ENCODE peak calls at places on chromosomes 16 and 17, in five cellular contexts. One of them, this sample, is unnamed.

GRCh38 chr17:34227707-34228106 is 27.4 kb upstream of the CCL2 start:
- DNase-seq in AG09309: no peak
- DNase-seq in sigmoid colon: no peak
- DNase-seq in body of pancreas: no peak
- DNase-seq in cardiac muscle cell: no peak
- DNase-seq in this sample: no peak

GRCh38 chr16:12501727-12502457 is 301.8 kb downstream of the CPPED1 start:
- DNase-seq in cardiac muscle cell: no peak
- DNase-seq in sigmoid colon: peak
- DNase-seq in body of pancreas: no peak
- DNase-seq in AG09309: no peak
- DNase-seq in this sample: no peak

GRCh38 chr17:3980381-3980975 is 16.2 kb upstream of the ATP2A3 start:
- DNase-seq in AG09309: no peak
- DNase-seq in body of pancreas: no peak
- DNase-seq in sigmoid colon: no peak
- DNase-seq in cardiac muscle cell: no peak
- DNase-seq in this sample: no peak

GRCh38 chr17:49193513-49194296 is 16.7 kb downstream of the GNGT2 start:
- DNase-seq in AG09309: no peak
- DNase-seq in cardiac muscle cell: peak
- DNase-seq in body of pancreas: peak
- DNase-seq in sigmoid colon: peak
- DNase-seq in this sample: peak

GRCh38 chr16:27448531-27449433 is 46.8 kb downstream of the IL21R start:
- DNase-seq in body of pancreas: no peak
- DNase-seq in cardiac muscle cell: no peak
- DNase-seq in AG09309: no peak
- DNase-seq in sigmoid colon: no peak
- DNase-seq in this sample: no peak

GRCh38 chr17:38428150-38428642 is at the start of gene ARHGAP23:
- DNase-seq in cardiac muscle cell: peak
- DNase-seq in sigmoid colon: peak
- DNase-seq in AG09309: no peak
- DNase-seq in body of pancreas: peak
- DNase-seq in this sample: no peak

GRCh38 chr17:75073618-75074047 is 14.1 kb upstream of the SLC16A5 start:
- DNase-seq in AG09309: peak
- DNase-seq in body of pancreas: no peak
- DNase-seq in cardiac muscle cell: no peak
- DNase-seq in sigmoid colon: peak
- DNase-seq in this sample: no peak

GRCh38 chr17:64492481-64493109 is 4.3 kb downstream of the POLG2 start:
- DNase-seq in AG09309: no peak
- DNase-seq in cardiac muscle cell: no peak
- DNase-seq in body of pancreas: no peak
- DNase-seq in sigmoid colon: no peak
- DNase-seq in this sample: no peak

GRCh38 chr17:76252040-76252954 is 12.0 kb upstream of the RNF157 start:
- DNase-seq in cardiac muscle cell: no peak
- DNase-seq in sigmoid colon: peak
- DNase-seq in body of pancreas: peak
- DNase-seq in AG09309: peak
- DNase-seq in this sample: peak

GRCh38 chr16:49471038-49471727 is 97.6 kb downstream of the C16orf78 start:
- DNase-seq in body of pancreas: no peak
- DNase-seq in cardiac muscle cell: no peak
- DNase-seq in sigmoid colon: peak
- DNase-seq in AG09309: no peak
- DNase-seq in this sample: no peak

GRCh38 chr16:50627419-50627818 is 53.7 kb downstream of the SNX20 start:
- DNase-seq in sigmoid colon: peak
- DNase-seq in body of pancreas: no peak
- DNase-seq in AG09309: no peak
- DNase-seq in cardiac muscle cell: peak
- DNase-seq in this sample: no peak
- TF ChIP-seq CTCF in sigmoid colon: peak
- TF ChIP-seq CTCF in body of pancreas: no peak
- TF ChIP-seq CTCF in AG09309: peak
- TF ChIP-seq CTCF in cardiac muscle cell: peak
- TF ChIP-seq CTCF in this sample: peak

DNA sequence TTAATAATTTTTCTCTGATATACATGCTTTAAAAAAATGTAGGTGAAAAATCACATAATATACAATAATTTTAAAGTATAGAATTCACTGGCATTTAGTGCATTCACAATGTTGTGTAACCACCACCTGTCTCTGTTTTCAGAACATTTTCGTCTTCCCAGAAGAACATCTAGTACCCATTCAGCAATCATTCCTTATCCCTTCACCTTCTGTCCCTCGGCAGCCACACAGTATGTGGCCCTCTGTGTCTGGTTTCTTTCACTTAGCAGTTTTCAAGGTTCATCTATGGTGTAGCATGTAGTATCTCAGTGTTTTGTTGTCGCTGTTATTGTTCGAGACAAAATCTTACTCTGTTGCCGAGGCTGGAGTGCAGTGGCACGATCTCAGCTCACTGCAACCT is 33.6 kb downstream of the PRPSAP2 start:
- DNase-seq in cardiac muscle cell: no peak
- DNase-seq in AG09309: no peak
- DNase-seq in body of pancreas: no peak
- DNase-seq in sigmoid colon: no peak
- DNase-seq in this sample: no peak
- TF ChIP-seq CTCF in cardiac muscle cell: no peak
- TF ChIP-seq CTCF in AG09309: no peak
- TF ChIP-seq CTCF in body of pancreas: no peak
- TF ChIP-seq CTCF in sigmoid colon: no peak
- TF ChIP-seq CTCF in this sample: no peak

GRCh38 chr16:11032000-11032921 is 87.9 kb downstream of the CLEC16A start:
- DNase-seq in cardiac muscle cell: no peak
- DNase-seq in AG09309: no peak
- DNase-seq in sigmoid colon: no peak
- DNase-seq in body of pancreas: no peak
- DNase-seq in this sample: no peak

GRCh38 chr16:11032922-11033291 is 88.5 kb downstream of the CLEC16A start:
- DNase-seq in sigmoid colon: peak
- DNase-seq in body of pancreas: peak
- DNase-seq in cardiac muscle cell: peak
- DNase-seq in AG09309: peak
- DNase-seq in this sample: no peak

GRCh38 chr16:11029948-11030347 is 85.6 kb downstream of the CLEC16A start:
- DNase-seq in AG09309: no peak
- DNase-seq in sigmoid colon: no peak
- DNase-seq in cardiac muscle cell: no peak
- DNase-seq in body of pancreas: no peak
- DNase-seq in this sample: no peak

GRCh38 chr16:11034005-11034404 is 89.6 kb downstream of the CLEC16A start:
- DNase-seq in AG09309: peak
- DNase-seq in sigmoid colon: peak
- DNase-seq in cardiac muscle cell: no peak
- DNase-seq in body of pancreas: no peak
- DNase-seq in this sample: no peak

GRCh38 chr16:11030990-11031510 is 86.7 kb downstream of the CLEC16A start:
- DNase-seq in AG09309: no peak
- DNase-seq in body of pancreas: no peak
- DNase-seq in sigmoid colon: no peak
- DNase-seq in cardiac muscle cell: no peak
- DNase-seq in this sample: no peak
- TF ChIP-seq CTCF in AG09309: no peak
- TF ChIP-seq CTCF in body of pancreas: no peak
- TF ChIP-seq CTCF in sigmoid colon: no peak
- TF ChIP-seq CTCF in cardiac muscle cell: no peak
- TF ChIP-seq CTCF in this sample: no peak

GRCh38 chr17:81245024-81245664 is 6.0 kb downstream of the NDUFAF8 start:
- DNase-seq in AG09309: no peak
- DNase-seq in cardiac muscle cell: no peak
- DNase-seq in body of pancreas: no peak
- DNase-seq in sigmoid colon: no peak
- DNase-seq in this sample: peak

GRCh38 chr17:81243333-81243664 is 4.2 kb downstream of the NDUFAF8 start:
- DNase-seq in cardiac muscle cell: no peak
- DNase-seq in AG09309: no peak
- DNase-seq in body of pancreas: no peak
- DNase-seq in sigmoid colon: no peak
- DNase-seq in this sample: no peak

GRCh38 chr17:81242421-81243332 is 3.6 kb downstream of the NDUFAF8 start:
- DNase-seq in sigmoid colon: no peak
- DNase-seq in body of pancreas: no peak
- DNase-seq in cardiac muscle cell: no peak
- DNase-seq in AG09309: no peak
- DNase-seq in this sample: no peak

GRCh38 chr17:81245665-81246342 is 6.7 kb downstream of the NDUFAF8 start:
- DNase-seq in AG09309: no peak
- DNase-seq in body of pancreas: no peak
- DNase-seq in sigmoid colon: no peak
- DNase-seq in cardiac muscle cell: no peak
- DNase-seq in this sample: no peak

GRCh38 chr17:81244358-81245023 is 5.4 kb downstream of the NDUFAF8 start:
- DNase-seq in AG09309: no peak
- DNase-seq in body of pancreas: no peak
- DNase-seq in sigmoid colon: no peak
- DNase-seq in cardiac muscle cell: no peak
- DNase-seq in this sample: no peak
- TF ChIP-seq CTCF in AG09309: no peak
- TF ChIP-seq CTCF in body of pancreas: no peak
- TF ChIP-seq CTCF in sigmoid colon: no peak
- TF ChIP-seq CTCF in cardiac muscle cell: no peak
- TF ChIP-seq CTCF in this sample: no peak

GRCh38 chr16:69563605-69564580 is 1.9 kb upstream of the NFAT5 start:
- DNase-seq in cardiac muscle cell: no peak
- DNase-seq in AG09309: no peak
- DNase-seq in body of pancreas: no peak
- DNase-seq in sigmoid colon: no peak
- DNase-seq in this sample: no peak

GRCh38 chr16:69565611-69566436 is at the start of gene NFAT5:
- DNase-seq in AG09309: peak
- DNase-seq in cardiac muscle cell: peak
- DNase-seq in body of pancreas: peak
- DNase-seq in sigmoid colon: peak
- DNase-seq in this sample: no peak

GRCh38 chr16:69566437-69567030 is 768 bp downstream of the NFAT5 start:
- DNase-seq in sigmoid colon: peak
- DNase-seq in AG09309: no peak
- DNase-seq in cardiac muscle cell: peak
- DNase-seq in body of pancreas: peak
- DNase-seq in this sample: no peak

GRCh38 chr16:69564845-69565610 is 738 bp upstream of the NFAT5 start:
- DNase-seq in sigmoid colon: no peak
- DNase-seq in cardiac muscle cell: no peak
- DNase-seq in body of pancreas: no peak
- DNase-seq in AG09309: no peak
- DNase-seq in this sample: no peak

GRCh38 chr16:69567031-69567680 is 1.4 kb downstream of the NFAT5 start:
- DNase-seq in AG09309: no peak
- DNase-seq in sigmoid colon: no peak
- DNase-seq in cardiac muscle cell: peak
- DNase-seq in body of pancreas: peak
- DNase-seq in this sample: no peak
- TF ChIP-seq CTCF in AG09309: peak
- TF ChIP-seq CTCF in sigmoid colon: no peak
- TF ChIP-seq CTCF in cardiac muscle cell: peak
- TF ChIP-seq CTCF in body of pancreas: no peak
- TF ChIP-seq CTCF in this sample: peak

This sample was measured in kidney epithelial cell.